ENCODE peak calls at places on chromosomes 7 and 10, in ten cellular contexts. One of them, this sample, is unnamed.

GRCh38 chr10:72124984-72125383 is 36.6 kb upstream of the SPOCK2 start:
- DNase-seq in GM12878: no peak
- DNase-seq in left ventricle myocardium inferior: no peak
- DNase-seq in right lobe of liver: no peak
- DNase-seq in psoas muscle: no peak
- DNase-seq in A549: no peak
- DNase-seq in stomach: no peak
- DNase-seq in endodermal cell: no peak
- DNase-seq in mammary epithelial cell: no peak
- DNase-seq in keratinocyte: no peak
- DNase-seq in this sample: peak

GRCh38 chr10:86661161-86662025 is 6.9 kb upstream of the LDB3 start:
- DNase-seq in GM12878: no peak
- DNase-seq in left ventricle myocardium inferior: peak
- DNase-seq in right lobe of liver: no peak
- DNase-seq in psoas muscle: peak
- DNase-seq in A549: no peak
- DNase-seq in stomach: peak
- DNase-seq in endodermal cell: peak
- DNase-seq in mammary epithelial cell: peak
- DNase-seq in keratinocyte: no peak
- DNase-seq in this sample: peak

GRCh38 chr7:6494365-6494764 is 46.6 kb upstream of the DAGLB start:
- DNase-seq in GM12878: no peak
- DNase-seq in left ventricle myocardium inferior: no peak
- DNase-seq in right lobe of liver: no peak
- DNase-seq in psoas muscle: no peak
- DNase-seq in A549: no peak
- DNase-seq in stomach: no peak
- DNase-seq in endodermal cell: no peak
- DNase-seq in mammary epithelial cell: no peak
- DNase-seq in keratinocyte: no peak
- DNase-seq in this sample: no peak

GRCh38 chr7:77403957-77404356 is 12.2 kb downstream of the GSAP start:
- DNase-seq in GM12878: no peak
- DNase-seq in left ventricle myocardium inferior: no peak
- DNase-seq in right lobe of liver: peak
- DNase-seq in psoas muscle: no peak
- DNase-seq in A549: no peak
- DNase-seq in stomach: no peak
- DNase-seq in endodermal cell: no peak
- DNase-seq in mammary epithelial cell: no peak
- DNase-seq in keratinocyte: no peak
- DNase-seq in this sample: no peak

GRCh38 chr10:4316166-4316810 is 509.7 kb upstream of the AKR1E2 start:
- DNase-seq in GM12878: no peak
- DNase-seq in left ventricle myocardium inferior: peak
- DNase-seq in right lobe of liver: no peak
- DNase-seq in psoas muscle: peak
- DNase-seq in A549: no peak
- DNase-seq in stomach: no peak
- DNase-seq in endodermal cell: no peak
- DNase-seq in mammary epithelial cell: peak
- DNase-seq in keratinocyte: no peak
- DNase-seq in this sample: peak

GRCh38 chr10:93475871-93476270 is 6.3 kb downstream of the MYOF start:
- DNase-seq in GM12878: no peak
- DNase-seq in left ventricle myocardium inferior: no peak
- DNase-seq in right lobe of liver: no peak
- DNase-seq in psoas muscle: no peak
- DNase-seq in A549: peak
- DNase-seq in stomach: no peak
- DNase-seq in endodermal cell: peak
- DNase-seq in mammary epithelial cell: peak
- DNase-seq in keratinocyte: peak
- DNase-seq in this sample: peak

GRCh38 chr7:42972703-42973500 is 40.7 kb downstream of the MRPL32 start:
- DNase-seq in GM12878: no peak
- DNase-seq in left ventricle myocardium inferior: no peak
- DNase-seq in right lobe of liver: no peak
- DNase-seq in psoas muscle: no peak
- DNase-seq in A549: peak
- DNase-seq in stomach: peak
- DNase-seq in endodermal cell: no peak
- DNase-seq in mammary epithelial cell: no peak
- DNase-seq in keratinocyte: no peak
- DNase-seq in this sample: peak

GRCh38 chr7:11985376-11985775 is 153.4 kb upstream of the THSD7A start:
- DNase-seq in GM12878: no peak
- DNase-seq in left ventricle myocardium inferior: no peak
- DNase-seq in right lobe of liver: no peak
- DNase-seq in psoas muscle: no peak
- DNase-seq in A549: no peak
- DNase-seq in stomach: no peak
- DNase-seq in endodermal cell: no peak
- DNase-seq in mammary epithelial cell: no peak
- DNase-seq in keratinocyte: no peak
- DNase-seq in this sample: no peak

GRCh38 chr10:5564537-5565204 is 39.9 kb downstream of the CALML3 start:
- DNase-seq in GM12878: no peak
- DNase-seq in left ventricle myocardium inferior: no peak
- DNase-seq in right lobe of liver: peak
- DNase-seq in psoas muscle: peak
- DNase-seq in A549: no peak
- DNase-seq in stomach: peak
- DNase-seq in endodermal cell: peak
- DNase-seq in mammary epithelial cell: no peak
- DNase-seq in keratinocyte: no peak
- DNase-seq in this sample: no peak

GRCh38 chr10:105148921-105149320 is 507.8 kb downstream of the SORCS3 start:
- DNase-seq in GM12878: no peak
- DNase-seq in left ventricle myocardium inferior: no peak
- DNase-seq in right lobe of liver: no peak
- DNase-seq in psoas muscle: no peak
- DNase-seq in A549: no peak
- DNase-seq in stomach: no peak
- DNase-seq in endodermal cell: no peak
- DNase-seq in mammary epithelial cell: peak
- DNase-seq in keratinocyte: no peak
- DNase-seq in this sample: no peak

GRCh38 chr10:43090188-43090587 is 13.3 kb downstream of the RET start:
- DNase-seq in GM12878: no peak
- DNase-seq in left ventricle myocardium inferior: no peak
- DNase-seq in right lobe of liver: no peak
- DNase-seq in psoas muscle: no peak
- DNase-seq in A549: no peak
- DNase-seq in stomach: peak
- DNase-seq in endodermal cell: no peak
- DNase-seq in mammary epithelial cell: no peak
- DNase-seq in keratinocyte: no peak
- DNase-seq in this sample: no peak

DNA sequence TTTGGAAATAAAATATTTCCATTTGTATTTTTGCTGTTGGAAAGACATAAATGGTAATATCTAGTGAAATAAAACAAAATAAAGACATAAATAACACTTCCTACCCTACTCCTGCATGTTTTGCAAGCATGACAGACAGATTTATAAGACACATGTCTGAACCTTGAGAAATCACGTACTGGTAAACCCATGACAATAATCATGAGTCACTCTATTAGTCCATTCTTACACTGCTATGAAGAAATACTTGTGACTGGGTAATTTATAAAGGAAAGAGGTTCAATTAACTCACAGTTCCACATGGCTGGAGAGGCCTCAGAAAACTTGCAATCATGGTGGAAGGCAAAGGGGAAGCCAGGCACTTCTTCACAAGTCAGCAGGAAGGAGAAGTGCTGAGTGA is 942.2 kb downstream of the REEP3 start:
- DNase-seq in GM12878: no peak
- DNase-seq in left ventricle myocardium inferior: no peak
- DNase-seq in right lobe of liver: no peak
- DNase-seq in psoas muscle: no peak
- DNase-seq in A549: no peak
- DNase-seq in stomach: no peak
- DNase-seq in endodermal cell: no peak
- DNase-seq in mammary epithelial cell: no peak
- DNase-seq in keratinocyte: no peak
- DNase-seq in this sample: no peak
- H3K4me3 ChIP-seq in GM12878: no peak
- H3K4me3 ChIP-seq in left ventricle myocardium inferior: no peak
- H3K4me3 ChIP-seq in right lobe of liver: no peak
- H3K4me3 ChIP-seq in psoas muscle: no peak
- H3K4me3 ChIP-seq in A549: no peak
- H3K4me3 ChIP-seq in stomach: no peak
- H3K4me3 ChIP-seq in endodermal cell: peak
- H3K4me3 ChIP-seq in mammary epithelial cell: no peak
- H3K4me3 ChIP-seq in keratinocyte: no peak
- H3K4me3 ChIP-seq in this sample: no peak

DNA sequence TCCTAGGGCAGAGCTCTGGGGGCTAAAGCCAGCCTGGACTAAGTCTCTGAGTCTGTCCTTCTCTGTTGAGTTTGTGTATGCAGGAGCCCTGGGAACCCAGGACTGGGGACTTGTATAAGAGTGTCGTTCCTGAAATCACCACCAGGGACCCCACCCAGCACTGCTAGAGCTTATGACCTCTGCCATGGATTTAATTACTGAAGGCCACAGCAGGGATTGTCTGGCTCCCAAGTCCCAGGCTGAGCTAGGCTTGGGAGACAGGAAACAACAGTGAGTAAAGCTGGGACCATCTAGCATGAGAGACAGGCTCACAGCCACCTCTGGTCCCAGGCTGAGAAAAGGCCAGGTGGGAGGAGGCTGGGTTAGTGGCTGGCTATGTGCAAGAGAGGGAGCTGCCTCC is 1.4 kb upstream of the TSPAN15 start:
- DNase-seq in GM12878: no peak
- DNase-seq in left ventricle myocardium inferior: no peak
- DNase-seq in right lobe of liver: peak
- DNase-seq in psoas muscle: peak
- DNase-seq in A549: peak
- DNase-seq in stomach: peak
- DNase-seq in endodermal cell: peak
- DNase-seq in mammary epithelial cell: no peak
- DNase-seq in keratinocyte: no peak
- DNase-seq in this sample: peak
- TF ChIP-seq CTCF in GM12878: peak
- TF ChIP-seq CTCF in left ventricle myocardium inferior: peak
- TF ChIP-seq CTCF in right lobe of liver: peak
- TF ChIP-seq CTCF in psoas muscle: peak
- TF ChIP-seq CTCF in A549: peak
- TF ChIP-seq CTCF in stomach: peak
- TF ChIP-seq CTCF in endodermal cell: peak
- TF ChIP-seq CTCF in mammary epithelial cell: peak
- TF ChIP-seq CTCF in keratinocyte: peak
- TF ChIP-seq CTCF in this sample: peak

DNA sequence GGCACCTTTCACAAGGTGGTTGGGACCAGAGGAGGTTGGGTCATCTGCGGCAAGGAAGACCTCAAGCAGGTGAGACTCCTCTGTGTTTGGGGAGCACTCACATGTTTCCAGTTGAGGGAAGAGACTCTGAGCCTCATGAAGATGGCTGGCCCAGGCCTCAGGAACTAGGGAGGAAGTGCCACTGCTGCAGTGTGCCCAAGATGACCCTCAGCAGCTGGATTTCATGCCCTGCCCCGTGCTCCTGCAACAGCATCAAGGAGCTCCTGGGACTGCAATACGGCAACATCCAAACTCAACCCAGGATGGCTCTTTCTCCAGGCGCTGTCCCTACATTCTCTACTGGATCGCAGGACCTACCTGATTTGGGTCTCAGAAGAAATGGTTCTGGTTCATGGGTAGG is 73.8 kb downstream of the GOLGA7B start:
- DNase-seq in GM12878: no peak
- DNase-seq in left ventricle myocardium inferior: no peak
- DNase-seq in right lobe of liver: no peak
- DNase-seq in psoas muscle: no peak
- DNase-seq in A549: no peak
- DNase-seq in stomach: no peak
- DNase-seq in endodermal cell: no peak
- DNase-seq in mammary epithelial cell: no peak
- DNase-seq in keratinocyte: no peak
- DNase-seq in this sample: no peak
- H3K4me3 ChIP-seq in GM12878: no peak
- H3K4me3 ChIP-seq in left ventricle myocardium inferior: no peak
- H3K4me3 ChIP-seq in right lobe of liver: no peak
- H3K4me3 ChIP-seq in psoas muscle: no peak
- H3K4me3 ChIP-seq in A549: no peak
- H3K4me3 ChIP-seq in stomach: no peak
- H3K4me3 ChIP-seq in endodermal cell: no peak
- H3K4me3 ChIP-seq in mammary epithelial cell: no peak
- H3K4me3 ChIP-seq in keratinocyte: no peak
- H3K4me3 ChIP-seq in this sample: no peak

GRCh38 chr7:116824449-116824848 is 37.9 kb upstream of the CAPZA2 start:
- DNase-seq in GM12878: no peak
- DNase-seq in left ventricle myocardium inferior: no peak
- DNase-seq in right lobe of liver: no peak
- DNase-seq in psoas muscle: no peak
- DNase-seq in A549: no peak
- DNase-seq in stomach: no peak
- DNase-seq in endodermal cell: no peak
- DNase-seq in mammary epithelial cell: no peak
- DNase-seq in keratinocyte: no peak
- DNase-seq in this sample: no peak

GRCh38 chr7:116829493-116829892 is 32.9 kb upstream of the CAPZA2 start:
- DNase-seq in GM12878: no peak
- DNase-seq in left ventricle myocardium inferior: no peak
- DNase-seq in right lobe of liver: no peak
- DNase-seq in psoas muscle: no peak
- DNase-seq in A549: no peak
- DNase-seq in stomach: no peak
- DNase-seq in endodermal cell: no peak
- DNase-seq in mammary epithelial cell: no peak
- DNase-seq in keratinocyte: no peak
- DNase-seq in this sample: no peak

GRCh38 chr7:116832692-116833091 is 29.7 kb upstream of the CAPZA2 start:
- DNase-seq in GM12878: no peak
- DNase-seq in left ventricle myocardium inferior: no peak
- DNase-seq in right lobe of liver: no peak
- DNase-seq in psoas muscle: no peak
- DNase-seq in A549: no peak
- DNase-seq in stomach: no peak
- DNase-seq in endodermal cell: no peak
- DNase-seq in mammary epithelial cell: no peak
- DNase-seq in keratinocyte: no peak
- DNase-seq in this sample: no peak

GRCh38 chr7:116829051-116829450 is 33.3 kb upstream of the CAPZA2 start:
- DNase-seq in GM12878: no peak
- DNase-seq in left ventricle myocardium inferior: no peak
- DNase-seq in right lobe of liver: no peak
- DNase-seq in psoas muscle: no peak
- DNase-seq in A549: no peak
- DNase-seq in stomach: no peak
- DNase-seq in endodermal cell: no peak
- DNase-seq in mammary epithelial cell: no peak
- DNase-seq in keratinocyte: no peak
- DNase-seq in this sample: no peak

DNA sequence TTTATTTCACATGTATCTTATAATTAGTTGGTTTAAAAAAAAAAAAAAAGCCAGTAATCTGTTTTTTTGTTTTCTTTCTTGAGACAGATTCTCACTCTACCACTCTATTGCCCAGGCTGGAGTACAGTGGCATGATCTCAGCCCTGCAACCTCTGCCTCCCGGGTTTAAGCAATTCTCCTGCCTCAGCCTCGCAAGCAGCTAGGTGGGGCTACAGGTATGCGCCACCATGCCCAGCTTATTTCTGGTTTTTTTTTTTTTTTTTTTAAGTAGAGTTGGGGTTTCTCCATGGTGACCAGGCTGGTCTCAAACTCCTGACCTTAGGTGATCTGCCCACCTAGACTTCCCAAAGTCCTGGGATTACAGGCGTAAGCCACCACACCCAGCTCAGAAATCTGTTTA is 34.1 kb upstream of the CAPZA2 start:
- DNase-seq in GM12878: no peak
- DNase-seq in left ventricle myocardium inferior: no peak
- DNase-seq in right lobe of liver: no peak
- DNase-seq in psoas muscle: no peak
- DNase-seq in A549: no peak
- DNase-seq in stomach: no peak
- DNase-seq in endodermal cell: peak
- DNase-seq in mammary epithelial cell: no peak
- DNase-seq in keratinocyte: no peak
- DNase-seq in this sample: no peak
- TF ChIP-seq CTCF in GM12878: no peak
- TF ChIP-seq CTCF in left ventricle myocardium inferior: no peak
- TF ChIP-seq CTCF in right lobe of liver: no peak
- TF ChIP-seq CTCF in psoas muscle: no peak
- TF ChIP-seq CTCF in A549: peak
- TF ChIP-seq CTCF in stomach: no peak
- TF ChIP-seq CTCF in endodermal cell: peak
- TF ChIP-seq CTCF in mammary epithelial cell: no peak
- TF ChIP-seq CTCF in keratinocyte: peak
- TF ChIP-seq CTCF in this sample: no peak